ENCODE peak calls at places on chromosomes 13 and 19, in six cellular contexts. A is PC-9; W is mammary epithelial cell; T is uterus; H is cardiac muscle cell; S is naive thymus-derived CD4-positive, alpha-beta T cell. X is an unnamed sample. For H3K4me1, the result is how much of the 10 kb centered on the place peaks cover.

GRCh38 chr19:42290523-42291436 is 11.2 kb upstream of the PRR19 start:
- DNase-seq in W (no peak), H (peak), T (peak), S (peak), A (no peak), X (peak)

GRCh38 chr19:35767288-35768081 is 7.9 kb upstream of the ARHGAP33 start:
- DNase-seq in T (no peak), A (no peak), S (no peak), W (no peak), H (peak), X (no peak)

GRCh38 chr13:80547885-80548284 is 207.0 kb upstream of the SPRY2 start:
- DNase-seq in W (no peak), H (no peak), S (no peak), T (no peak), A (no peak), X (no peak)

GRCh38 chr19:16076958-16077611 is 790 bp downstream of the TPM4 start:
- DNase-seq in A (no peak), H (peak), W (peak), T (no peak), S (peak), X (no peak)

GRCh38 chr19:36258028-36258875 is 43.3 kb downstream of the ZNF146 start:
- DNase-seq in T (no peak), W (no peak), S (no peak), A (no peak), H (no peak), X (no peak)

GRCh38 chr19:39341122-39341719 is 1.0 kb upstream of the SAMD4B start:
- DNase-seq in H (peak), T (no peak), W (no peak), S (no peak), A (no peak), X (no peak)

GRCh38 chr13:96053003-96053703 is at the start of gene UGGT2:
- DNase-seq in W (peak), S (no peak), H (peak), T (peak), A (peak), X (no peak)

GRCh38 chr13:109628251-109628699 is 158.1 kb downstream of the IRS2 start:
- DNase-seq in T (no peak), S (no peak), A (peak), W (peak), H (no peak), X (no peak)

GRCh38 chr13:78589206-78589605 is 14.1 kb downstream of the POU4F1 start:
- DNase-seq in H (peak), W (peak), T (no peak), A (no peak), S (no peak), X (no peak)

DNA sequence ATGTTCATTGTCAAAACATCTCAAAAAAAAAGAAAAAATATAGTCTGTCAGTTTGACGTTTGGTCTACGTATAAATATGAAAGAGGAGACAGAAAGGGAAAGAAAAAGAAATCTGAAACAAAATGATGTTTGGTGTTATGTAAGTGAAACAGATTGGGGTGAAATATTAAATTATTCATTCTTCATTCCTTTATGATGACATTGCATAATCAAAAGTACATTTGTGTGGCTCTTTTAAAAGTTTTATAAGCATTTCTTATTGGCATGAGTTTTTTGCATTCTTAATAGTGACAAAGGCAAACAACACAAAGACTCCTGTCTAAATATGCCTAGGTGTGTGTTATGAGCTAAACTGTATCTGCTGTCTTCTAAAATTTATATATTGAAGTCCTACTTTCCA is 232.6 kb downstream of the EFNB2 start:
- DNase-seq in H (no peak), W (no peak), A (no peak), S (no peak), T (no peak), X (no peak)
- H3K4me1 ChIP-seq in H (under half), W (under half), A (under half), S (under half), T (under half), X (under half)

DNA sequence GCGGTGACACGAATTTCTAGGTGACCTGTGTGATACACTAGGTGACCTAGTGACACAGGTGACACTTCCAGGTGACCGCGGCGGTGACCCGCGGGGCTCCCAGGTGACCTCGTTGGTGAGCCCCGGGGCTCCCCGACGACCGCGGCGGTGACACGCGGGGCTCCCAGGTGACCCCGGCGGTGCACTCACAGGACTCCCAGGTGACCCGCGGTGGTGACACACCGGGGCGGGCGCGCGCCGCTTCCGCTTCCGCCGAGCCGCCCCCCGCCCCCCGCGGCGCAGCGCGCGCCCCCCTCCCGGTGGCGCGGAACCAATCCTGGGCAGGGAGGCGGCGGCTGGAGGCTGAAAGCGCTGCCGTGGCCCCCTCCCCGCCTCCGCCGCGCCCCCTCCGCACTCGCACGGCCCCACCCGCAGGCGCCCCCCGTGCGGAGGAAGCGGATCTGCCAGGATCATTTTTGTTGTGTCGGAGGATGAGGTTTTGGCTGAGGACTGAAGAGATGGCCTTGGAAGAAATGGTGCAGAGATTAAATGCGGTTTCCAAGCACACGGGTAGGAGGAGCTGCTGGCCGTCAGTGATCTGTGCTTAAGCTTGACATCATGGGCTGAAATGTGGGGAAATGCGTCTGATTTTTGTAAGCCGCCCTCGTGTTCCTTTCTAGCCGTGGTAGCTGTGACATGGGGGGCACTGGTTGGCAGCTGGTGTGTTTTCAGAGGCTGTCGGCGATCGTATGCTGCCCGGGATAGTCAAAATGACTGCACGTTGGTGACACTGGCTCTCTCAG is at the start of gene MCF2L:
- DNase-seq in T (no peak), W (no peak), S (peak), A (peak), H (peak), X (peak)
- H3K27ac ChIP-seq in T (peak), W (no peak), S (peak), A (no peak), H (no peak), X (peak)

GRCh38 chr19:9937001-9937411 is 691 bp upstream of the OLFM2 start:
- DNase-seq in W (no peak), S (no peak), H (no peak), A (no peak), T (peak), X (no peak)

GRCh38 chr19:9932835-9933234 is 3.5 kb downstream of the OLFM2 start:
- DNase-seq in W (no peak), H (no peak), S (no peak), T (no peak), A (no peak), X (no peak)

GRCh38 chr19:9936151-9937000 is at the start of gene OLFM2:
- DNase-seq in W (no peak), H (peak), S (no peak), A (no peak), T (peak), X (no peak)

GRCh38 chr19:9934132-9934950 is 2.0 kb downstream of the OLFM2 start:
- DNase-seq in S (peak), H (peak), A (peak), T (peak), W (peak), X (peak)

GRCh38 chr19:9935409-9936062 is 779 bp downstream of the OLFM2 start:
- DNase-seq in T (peak), A (no peak), S (no peak), H (no peak), W (no peak), X (no peak)
- H3K4me3 ChIP-seq in T (peak), A (no peak), S (no peak), H (peak), W (peak), X (no peak)

GRCh38 chr19:6418562-6418932 is 6.1 kb downstream of the KHSRP start:
- DNase-seq in S (no peak), H (no peak), A (no peak), T (no peak), W (no peak), X (no peak)
- H3K4me1 ChIP-seq in S (under half), H (under half), A (under half), T (under half), W (under half), X (under half)

DNA sequence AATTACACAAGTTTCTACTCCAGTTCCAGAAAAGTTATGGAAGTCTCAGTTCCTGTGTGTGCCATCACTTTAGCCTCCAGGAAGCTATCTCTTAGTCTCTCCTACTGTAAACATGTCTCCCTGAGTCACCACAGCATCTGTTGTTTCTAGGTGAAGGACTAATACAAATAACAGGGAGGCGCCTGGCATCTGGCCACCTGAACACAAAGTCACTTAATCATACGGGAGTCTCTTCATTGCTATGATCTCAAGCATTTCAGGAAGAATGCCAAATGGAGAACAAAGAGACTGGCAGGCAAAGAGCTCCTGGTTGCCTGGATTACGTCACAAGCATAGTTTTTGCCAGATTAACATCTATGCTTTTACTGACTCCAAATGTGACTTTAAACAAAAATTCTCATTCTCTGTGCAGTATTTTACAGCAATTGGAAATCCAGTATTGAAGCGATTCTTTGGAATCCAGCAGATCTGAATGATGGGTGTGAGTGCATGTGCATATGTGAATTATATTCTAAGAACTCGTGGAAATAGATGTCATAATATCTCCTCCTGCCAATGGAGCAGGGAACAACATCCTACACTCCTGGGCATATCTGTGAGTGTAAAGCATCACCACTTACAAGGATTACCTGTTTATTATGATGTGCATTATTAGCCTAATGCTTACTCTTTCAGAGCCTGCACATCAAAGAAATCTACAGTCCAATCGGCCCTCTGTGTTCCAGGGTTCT is 572.8 kb downstream of the PCDH9 start:
- DNase-seq in A (peak), T (peak), S (no peak), H (no peak), W (peak), X (no peak)
- H3K27ac ChIP-seq in A (peak), T (no peak), S (no peak), H (no peak), W (peak), X (no peak)

GRCh38 chr19:18424122-18424889 is 5.1 kb downstream of the SSBP4 start:
- DNase-seq in A (no peak), W (no peak), S (no peak), H (no peak), T (no peak), X (no peak)

GRCh38 chr19:18425515-18426415 is 6.6 kb downstream of the SSBP4 start:
- DNase-seq in A (no peak), S (no peak), W (no peak), T (peak), H (no peak), X (no peak)

GRCh38 chr19:18426416-18426767 is 7.2 kb downstream of the SSBP4 start:
- DNase-seq in S (no peak), A (no peak), T (no peak), H (no peak), W (no peak), X (no peak)

GRCh38 chr19:18423258-18424020 is 4.2 kb downstream of the SSBP4 start:
- DNase-seq in H (no peak), T (no peak), A (no peak), S (no peak), W (no peak), X (no peak)

DNA sequence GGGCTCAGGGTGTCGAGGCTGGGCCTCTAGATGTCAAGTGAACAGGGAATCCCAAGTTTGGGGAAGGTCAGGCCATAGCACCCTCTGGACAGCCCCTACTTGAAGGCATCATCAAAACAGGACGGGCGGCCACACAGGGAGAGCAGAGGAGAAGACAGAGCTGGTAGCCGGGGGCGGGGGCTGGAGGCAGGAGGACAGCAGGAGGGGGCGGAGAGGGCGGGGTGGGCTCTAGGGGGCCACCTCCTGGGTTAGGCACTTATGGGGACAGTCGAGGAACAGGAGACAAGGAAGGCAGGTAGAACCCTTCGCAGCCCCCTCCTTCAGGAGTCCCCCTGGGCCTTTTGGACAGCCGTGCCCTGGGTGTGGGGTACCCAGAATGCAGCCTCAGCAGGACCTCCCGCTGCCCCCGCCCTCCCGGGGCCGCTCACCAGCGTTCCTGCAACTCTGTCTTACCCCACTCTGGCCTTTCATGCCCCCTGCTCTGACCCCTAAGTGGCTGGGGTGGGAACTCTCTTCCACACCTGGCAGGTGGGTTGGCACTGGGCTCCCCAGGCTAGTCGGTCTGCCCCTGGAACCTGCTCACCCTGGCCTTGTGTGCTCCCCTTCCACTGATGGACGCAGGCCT is 5.8 kb downstream of the SSBP4 start:
- DNase-seq in W (no peak), H (no peak), A (no peak), S (no peak), T (no peak), X (no peak)
- H3K4me3 ChIP-seq in W (no peak), H (no peak), A (no peak), S (no peak), T (no peak), X (no peak)

GRCh38 chr13:23725922-23726321 is 155.7 kb downstream of the TNFRSF19 start:
- DNase-seq in W (no peak), T (no peak), S (no peak), A (no peak), H (no peak), X (no peak)
- H3K4me1 ChIP-seq in W (under half), T (under half), S (under half), A (under half), H (under half), X (under half)

DNA sequence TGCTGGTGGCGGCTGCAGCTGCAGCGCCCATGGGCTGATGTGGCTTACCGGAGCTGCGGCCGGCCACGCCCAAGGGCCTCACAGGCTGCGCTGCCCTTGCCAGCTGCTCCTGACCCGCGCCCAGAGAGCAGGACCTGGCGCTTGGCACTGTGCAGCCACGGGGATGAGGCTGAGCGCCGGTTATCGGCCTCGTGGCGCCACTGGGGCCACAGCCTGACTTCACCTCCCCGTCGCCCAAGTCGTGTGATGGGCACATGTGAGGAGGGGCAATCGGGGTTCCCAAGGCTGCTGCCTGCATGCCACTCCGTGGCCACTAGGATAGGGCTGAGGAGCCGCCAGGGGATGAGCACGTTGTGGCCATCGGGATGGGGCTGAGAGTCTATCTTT is 77.2 kb upstream of the PABPC3 start:
- DNase-seq in A (no peak), W (no peak), S (no peak), T (no peak), H (no peak), X (no peak)
- H3K27ac ChIP-seq in A (no peak), W (no peak), S (no peak), T (no peak), H (no peak), X (no peak)